ENCODE peak calls at places on chromosomes 2 and 18, in six cellular contexts. L is left ventricle myocardium inferior; J is CD8-positive, alpha-beta memory T cell; M is small intestine; X is tibial nerve; U is fibroblast of lung. F is an unnamed sample.
A peak's percentile ranks its signal among the peaks of the same experiment; 100 is the strongest.

GRCh38 chr2:142153601-142154000 is 22.8 kb upstream of the LRP1B start:
- DNase-seq in L (no peak), J (no peak), M (no peak), X (no peak), U (no peak), F (no peak)

GRCh38 chr2:165203689-165204559 is at the start of gene SCN3A:
- DNase-seq in L (no peak), J (no peak), M (peak; percentile 28), X (no peak), U (peak; percentile 47), F (no peak)

GRCh38 chr2:20650412-20650879 is 452 bp downstream of the HS1BP3 start:
- DNase-seq in L (no peak), J (no peak), M (peak; percentile 29), X (no peak), U (peak; percentile 51), F (no peak)

GRCh38 chr2:7089898-7090510 is 172.8 kb downstream of the RNF144A start:
- DNase-seq in L (no peak), J (no peak), M (no peak), X (no peak), U (no peak), F (no peak)

GRCh38 chr2:20235655-20236302 is 10.8 kb upstream of the SDC1 start:
- DNase-seq in L (no peak), J (no peak), M (peak; percentile 84), X (no peak), U (no peak), F (peak; percentile 94)

GRCh38 chr18:9285604-9286003 is 49.0 kb upstream of the TWSG1 start:
- DNase-seq in L (no peak), J (no peak), M (no peak), X (no peak), U (no peak), F (no peak)

GRCh38 chr2:37590119-37590571 is 81.3 kb downstream of the CDC42EP3 start:
- DNase-seq in L (no peak), J (no peak), M (no peak), X (no peak), U (peak; percentile 99), F (no peak)

GRCh38 chr2:235568431-235568830 is 74.6 kb downstream of the AGAP1 start:
- DNase-seq in L (no peak), J (no peak), M (no peak), X (no peak), U (no peak), F (no peak)

GRCh38 chr18:54647176-54647575 is 56.1 kb downstream of the DYNAP start:
- DNase-seq in L (no peak), J (no peak), M (peak; percentile 54), X (no peak), U (peak; percentile 10), F (no peak)

GRCh38 chr18:50947899-50948298 is 19.9 kb upstream of the ELAC1 start:
- DNase-seq in L (no peak), J (no peak), M (no peak), X (no peak), U (peak; percentile 42), F (no peak)

GRCh38 chr2:201886504-201886903 is 80.2 kb downstream of the CDK15 start:
- DNase-seq in L (no peak), J (no peak), M (no peak), X (no peak), U (no peak), F (peak; percentile 49)

GRCh38 chr2:241803387-241804325 is 5.3 kb upstream of the NEU4 start:
- DNase-seq in L (peak; percentile 40), J (peak; percentile 58), M (peak; percentile 50), X (peak; percentile 22), U (peak; percentile 32), F (no peak)

GRCh38 chr18:79962311-79962710 is 2.1 kb upstream of the HSBP1L1 start:
- DNase-seq in L (no peak), J (no peak), M (no peak), X (no peak), U (no peak), F (no peak)

GRCh38 chr2:232361646-232362045 is 16.9 kb upstream of the ALPP start:
- DNase-seq in L (no peak), J (no peak), M (peak; percentile 13), X (no peak), U (no peak), F (no peak)

GRCh38 chr2:128753321-128753720 is 434.7 kb upstream of the HS6ST1 start:
- DNase-seq in L (no peak), J (no peak), M (no peak), X (no peak), U (no peak), F (no peak)

GRCh38 chr18:52588916-52589315 is 248.9 kb downstream of the DCC start:
- DNase-seq in L (no peak), J (no peak), M (no peak), X (no peak), U (peak; percentile 40), F (no peak)

GRCh38 chr2:88831792-88832248 is 140.3 kb downstream of the RPIA start:
- DNase-seq in L (peak; percentile 33), J (no peak), M (peak; percentile 51), X (no peak), U (peak; percentile 9), F (no peak)

GRCh38 chr2:64065516-64065915 is 46.3 kb upstream of the VPS54 start:
- DNase-seq in L (no peak), J (no peak), M (no peak), X (no peak), U (no peak), F (no peak)

GRCh38 chr18:53625997-53626599 is 598.4 kb downstream of the MBD2 start:
- DNase-seq in L (no peak), J (no peak), M (no peak), X (no peak), U (no peak), F (no peak)

GRCh38 chr2:107811982-107812381 is 14.7 kb upstream of the RGPD4 start:
- DNase-seq in L (no peak), J (no peak), M (no peak), X (no peak), U (no peak), F (no peak)

GRCh38 chr18:73509460-73509859 is 638.2 kb downstream of the FBXO15 start:
- DNase-seq in L (no peak), J (no peak), M (no peak), X (no peak), U (peak; percentile 9), F (no peak)

GRCh38 chr2:174992886-174993285 is 12.3 kb downstream of the CHN1 start:
- DNase-seq in L (no peak), J (no peak), M (no peak), X (no peak), U (no peak), F (no peak)

GRCh38 chr18:35983818-35984217 is 11.3 kb downstream of the RMP24 start:
- DNase-seq in L (no peak), J (no peak), M (no peak), X (no peak), U (peak; percentile 30), F (no peak)

GRCh38 chr18:3012306-3012919 is 531 bp downstream of the LPIN2 start:
- DNase-seq in L (peak; percentile 44), J (peak; percentile 55), M (peak; percentile 36), X (peak; percentile 29), U (peak; percentile 42), F (no peak)

GRCh38 chr2:54665436-54665856 is 58.0 kb upstream of the EML6 start:
- DNase-seq in L (no peak), J (peak; percentile 21), M (peak; percentile 74), X (no peak), U (peak; percentile 76), F (no peak)

GRCh38 chr18:13386891-13387801 is 168.6 kb downstream of the LDLRAD4 start:
- DNase-seq in L (no peak), J (no peak), M (no peak), X (no peak), U (no peak), F (no peak)

GRCh38 chr18:68507781-68508180 is 207.1 kb downstream of the TMX3 start:
- DNase-seq in L (no peak), J (no peak), M (no peak), X (no peak), U (no peak), F (no peak)

DNA sequence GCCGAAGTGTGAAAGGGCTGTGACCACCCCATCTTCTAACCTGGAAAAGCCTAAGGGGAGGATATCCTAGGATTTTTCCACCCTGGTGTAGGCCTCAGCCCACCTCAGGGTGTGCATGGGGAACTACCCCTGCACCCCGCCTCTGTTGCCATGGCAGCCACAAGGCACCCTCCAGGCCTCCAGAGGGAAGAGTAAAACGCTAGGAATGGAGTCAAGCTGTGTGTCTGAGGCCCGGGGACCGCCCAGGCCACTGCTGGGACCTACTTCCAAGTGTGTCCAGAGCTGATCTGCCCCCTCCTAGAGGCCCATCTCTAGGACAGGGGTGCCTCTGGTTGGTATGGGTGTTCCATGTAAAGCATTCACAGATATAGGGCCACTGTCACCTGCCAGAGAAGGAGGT is 86.7 kb downstream of the PLB1 start:
- DNase-seq in L (no peak), J (no peak), M (no peak), X (no peak), U (no peak), F (no peak)
- H3K27ac ChIP-seq in L (no peak overlapping the region), J (no peak overlapping the region), M (no peak overlapping the region), X (no peak overlapping the region), U (no peak overlapping the region), F (peak overlapping the region; percentile 87)

GRCh38 chr18:58143391-58143790 is 99.4 kb downstream of the NEDD4L start:
- DNase-seq in L (no peak), J (no peak), M (no peak), X (no peak), U (peak; percentile 88), F (no peak)
- H3K27ac ChIP-seq in L (no peak overlapping the region), J (no peak overlapping the region), M (no peak overlapping the region), X (no peak overlapping the region), U (no peak overlapping the region), F (no peak overlapping the region)

GRCh38 chr18:63150326-63150725 is 169.2 kb downstream of the BCL2 start:
- DNase-seq in L (no peak), J (no peak), M (no peak), X (no peak), U (no peak), F (no peak)

GRCh38 chr18:63154350-63155152 is 165.0 kb downstream of the BCL2 start:
- DNase-seq in L (no peak), J (no peak), M (no peak), X (no peak), U (no peak), F (no peak)

GRCh38 chr18:63152791-63153190 is 166.8 kb downstream of the BCL2 start:
- DNase-seq in L (no peak), J (no peak), M (no peak), X (no peak), U (no peak), F (no peak)

GRCh38 chr18:63150942-63151421 is 168.6 kb downstream of the BCL2 start:
- DNase-seq in L (no peak), J (no peak), M (no peak), X (no peak), U (no peak), F (no peak)

GRCh38 chr18:63152096-63152495 is 167.5 kb downstream of the BCL2 start:
- DNase-seq in L (no peak), J (peak; percentile 29), M (no peak), X (no peak), U (no peak), F (no peak)
- H3K27ac ChIP-seq in L (no peak overlapping the region), J (no peak overlapping the region), M (no peak overlapping the region), X (no peak overlapping the region), U (no peak overlapping the region), F (no peak overlapping the region)

GRCh38 chr2:188695953-188696352 is 278.2 kb upstream of the COL3A1 start:
- DNase-seq in L (no peak), J (no peak), M (no peak), X (no peak), U (peak; percentile 81), F (peak; percentile 12)

GRCh38 chr2:188693111-188693510 is 281.1 kb upstream of the COL3A1 start:
- DNase-seq in L (no peak), J (no peak), M (no peak), X (no peak), U (no peak), F (peak; percentile 60)

GRCh38 chr2:188693771-188694170 is 280.4 kb upstream of the COL3A1 start:
- DNase-seq in L (no peak), J (no peak), M (no peak), X (no peak), U (no peak), F (no peak)
- H3K27ac ChIP-seq in L (no peak overlapping the region), J (no peak overlapping the region), M (no peak overlapping the region), X (no peak overlapping the region), U (no peak overlapping the region), F (no peak overlapping the region)